ENCODE peak calls at places on chromosomes 3 and 15, in six cellular contexts. I, L, H, Y, B and G are unnamed samples.

GRCh38 chr15:47577476-47577875 is 139.8 kb upstream of the SEMA6D start:
- DNase-seq in I (no peak), L (no peak), H (peak), Y (no peak), B (no peak), G (no peak)

GRCh38 chr3:20575153-20575552 is 389.1 kb upstream of the SGO1 start:
- DNase-seq in I (peak), L (peak), H (no peak), Y (no peak), B (no peak), G (no peak)

GRCh38 chr15:70763950-70764730 is 782 bp upstream of the UACA start:
- DNase-seq in I (no peak), L (no peak), H (no peak), Y (no peak), B (no peak), G (no peak)

GRCh38 chr15:92451225-92451825 is 57.6 kb downstream of the ST8SIA2 start:
- DNase-seq in I (no peak), L (peak), H (no peak), Y (no peak), B (no peak), G (no peak)

GRCh38 chr3:125010393-125010792 is 45.4 kb downstream of the HEG1 start:
- DNase-seq in I (no peak), L (no peak), H (no peak), Y (no peak), B (no peak), G (no peak)

GRCh38 chr3:122936335-122936734 is 91.2 kb downstream of the SEMA5B start:
- DNase-seq in I (no peak), L (no peak), H (no peak), Y (no peak), B (no peak), G (no peak)

GRCh38 chr3:106758459-106758858 is 618.8 kb upstream of the CCDC54 start:
- DNase-seq in I (no peak), L (no peak), H (no peak), Y (no peak), B (no peak), G (no peak)

GRCh38 chr15:76648732-76649444 is 256.3 kb downstream of the SCAPER start:
- DNase-seq in I (no peak), L (no peak), H (no peak), Y (no peak), B (no peak), G (no peak)

GRCh38 chr3:193040836-193041672 is 123.4 kb upstream of the MB21D2 start:
- DNase-seq in I (peak), L (peak), H (peak), Y (no peak), B (peak), G (no peak)

GRCh38 chr15:77538793-77539487 is 93.8 kb downstream of the LINGO1 start:
- DNase-seq in I (no peak), L (no peak), H (no peak), Y (no peak), B (no peak), G (no peak)

GRCh38 chr3:120506076-120506827 is 55.5 kb upstream of the FSTL1 start:
- DNase-seq in I (peak), L (no peak), H (no peak), Y (no peak), B (no peak), G (no peak)

GRCh38 chr3:184683234-184683633 is 28.6 kb downstream of the MAGEF1 start:
- DNase-seq in I (no peak), L (no peak), H (no peak), Y (no peak), B (no peak), G (no peak)

GRCh38 chr15:39153718-39154117 is 427.2 kb upstream of the THBS1 start:
- DNase-seq in I (no peak), L (no peak), H (no peak), Y (no peak), B (no peak), G (no peak)

GRCh38 chr3:193134895-193135294 is 106.1 kb upstream of the PLAAT1 start:
- DNase-seq in I (peak), L (peak), H (no peak), Y (no peak), B (no peak), G (no peak)

GRCh38 chr3:42655980-42656679 is 2.6 kb downstream of the ZBTB47 start:
- DNase-seq in I (peak), L (no peak), H (no peak), Y (no peak), B (no peak), G (no peak)

GRCh38 chr3:6551165-6551564 is 309.8 kb upstream of the GRM7 start:
- DNase-seq in I (no peak), L (no peak), H (no peak), Y (no peak), B (no peak), G (no peak)

GRCh38 chr3:124812291-124813265 is 74.6 kb downstream of the ITGB5 start:
- DNase-seq in I (peak), L (peak), H (no peak), Y (no peak), B (peak), G (no peak)

DNA sequence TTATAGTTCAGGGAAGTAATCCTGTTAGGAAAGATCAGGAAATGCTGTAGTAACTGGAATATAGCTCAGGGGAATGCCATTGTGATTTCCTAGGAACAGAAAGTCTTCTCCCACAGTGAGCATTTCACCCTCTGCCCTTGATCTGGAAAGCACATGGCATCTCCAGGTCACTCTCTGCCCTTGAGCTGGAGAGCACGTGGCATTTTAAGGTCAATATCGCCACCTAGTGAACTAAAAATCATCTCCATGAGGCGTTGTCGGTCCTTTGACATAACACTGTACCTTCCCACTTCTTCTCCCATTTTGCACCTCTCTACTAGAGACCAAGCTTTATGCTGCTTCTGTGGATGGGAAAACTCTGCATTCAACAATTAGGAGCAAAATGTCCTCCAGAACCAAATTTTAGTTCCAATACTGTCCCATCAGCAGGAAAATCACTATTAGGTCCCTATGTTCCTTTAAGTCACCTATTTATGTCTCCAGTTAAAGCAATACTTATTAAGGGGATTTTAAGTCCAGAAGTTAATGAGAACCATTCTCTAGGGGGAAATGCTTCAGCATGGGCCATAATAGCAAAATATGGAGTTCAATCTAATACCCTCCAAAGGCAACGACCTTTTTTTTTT is 54.7 kb upstream of the GK5 start:
- DNase-seq in I (peak), L (peak), H (peak), Y (peak), B (peak), G (no peak)
- TF ChIP-seq CTCF in I (peak), L (peak), H (peak), Y (peak), B (peak), G (peak)

DNA sequence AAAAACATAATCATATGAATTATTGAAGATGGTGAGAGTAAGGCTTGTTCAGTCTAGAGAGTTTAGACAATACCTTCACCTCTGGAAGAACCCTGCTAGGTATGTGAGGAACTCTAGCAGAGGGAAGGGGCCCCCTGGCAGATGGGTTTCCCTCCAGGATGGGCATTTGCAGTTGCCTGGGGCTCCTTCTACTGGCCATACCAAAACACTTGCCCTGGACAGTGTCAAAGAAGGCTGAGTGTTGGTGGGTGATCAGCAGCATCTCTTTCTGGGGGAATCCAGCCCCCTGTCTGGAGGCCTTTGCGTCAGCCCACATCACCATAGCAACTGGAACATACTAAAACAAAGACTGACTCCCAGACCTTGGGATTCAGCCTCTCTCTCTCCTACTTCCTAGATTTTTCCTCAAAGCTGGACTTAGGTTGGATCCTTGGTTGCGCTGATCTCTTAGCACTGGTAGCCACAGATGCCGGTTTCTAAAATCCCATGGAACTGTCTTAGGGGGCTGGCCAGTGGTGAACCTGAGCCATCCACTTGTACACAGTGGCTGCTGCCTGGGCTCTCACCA is 8.2 kb downstream of the CEMIP start:
- DNase-seq in I (no peak), L (no peak), H (no peak), Y (no peak), B (no peak), G (no peak)
- TF ChIP-seq CTCF in I (no peak), L (peak), H (peak), Y (no peak), B (no peak), G (no peak)

GRCh38 chr3:37814547-37814946 is 47.1 kb upstream of the CTDSPL start:
- DNase-seq in I (peak), L (no peak), H (no peak), Y (no peak), B (no peak), G (no peak)
- TF ChIP-seq CTCF in I (no peak), L (peak), H (no peak), Y (no peak), B (peak), G (peak)

GRCh38 chr15:59177445-59177728 is 29.3 kb upstream of the LDHAL6B start:
- DNase-seq in I (no peak), L (no peak), H (no peak), Y (no peak), B (peak), G (no peak)

GRCh38 chr15:59176653-59177444 is 29.8 kb upstream of the LDHAL6B start:
- DNase-seq in I (no peak), L (no peak), H (no peak), Y (no peak), B (no peak), G (no peak)

GRCh38 chr15:59174161-59174845 is 32.3 kb upstream of the LDHAL6B start:
- DNase-seq in I (no peak), L (no peak), H (no peak), Y (no peak), B (no peak), G (no peak)

GRCh38 chr15:59173194-59173593 is 33.4 kb upstream of the LDHAL6B start:
- DNase-seq in I (no peak), L (no peak), H (no peak), Y (no peak), B (no peak), G (no peak)

DNA sequence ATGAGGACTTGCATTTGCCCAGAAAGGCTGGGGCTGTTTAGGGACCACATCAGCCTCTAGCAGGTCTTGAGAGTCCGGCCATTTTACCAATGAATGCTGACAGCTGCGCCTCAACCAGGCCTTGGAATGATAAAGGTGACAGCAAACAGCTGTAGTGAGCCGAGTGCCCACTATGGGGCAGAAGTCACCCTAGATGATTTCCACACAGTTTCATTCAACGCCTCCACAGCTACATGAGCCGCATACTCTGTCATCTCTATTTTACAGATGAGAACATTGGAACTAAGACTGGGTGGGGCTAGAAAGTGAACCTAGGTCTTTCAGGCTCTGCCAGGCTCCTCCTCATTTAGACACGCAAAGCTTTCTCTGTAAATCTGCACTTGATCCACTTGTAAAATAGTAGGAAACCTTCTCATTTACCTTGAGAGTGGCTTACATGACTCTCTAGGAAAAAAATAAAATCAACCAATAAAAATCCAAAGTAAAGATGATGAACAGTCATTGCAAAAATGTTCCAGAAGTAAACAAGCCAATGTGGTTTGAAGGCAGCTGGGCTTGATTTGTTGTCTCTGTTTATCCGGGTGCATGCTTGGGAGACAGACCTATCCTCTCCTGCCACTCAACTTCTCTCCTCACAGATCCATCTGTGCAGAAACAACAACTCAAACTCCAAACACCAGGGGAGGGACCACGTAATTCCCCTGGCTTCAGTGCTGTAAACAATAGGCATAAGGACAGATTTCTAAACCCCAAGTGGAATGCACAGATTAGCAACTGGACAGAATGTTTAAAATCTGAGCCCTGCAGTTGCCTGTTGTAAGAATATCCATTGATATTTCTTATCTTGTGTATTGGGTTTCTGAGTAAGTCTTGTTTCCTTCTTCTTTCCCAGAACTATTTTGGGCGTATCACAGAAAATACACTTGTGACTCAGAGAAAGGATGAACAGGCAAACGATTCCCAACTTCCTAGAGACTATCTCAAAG is 31.5 kb upstream of the LDHAL6B start:
- DNase-seq in I (peak), L (peak), H (peak), Y (no peak), B (peak), G (no peak)
- TF ChIP-seq CTCF in I (peak), L (peak), H (peak), Y (no peak), B (peak), G (peak)

GRCh38 chr15:44832068-44832467 is 95.7 kb downstream of the TRIM69 start:
- DNase-seq in I (no peak), L (no peak), H (no peak), Y (no peak), B (no peak), G (no peak)

GRCh38 chr15:44836094-44836493 is 99.8 kb downstream of the TRIM69 start:
- DNase-seq in I (no peak), L (no peak), H (no peak), Y (no peak), B (no peak), G (no peak)
- TF ChIP-seq CTCF in I (no peak), L (no peak), H (no peak), Y (no peak), B (no peak), G (no peak)